ENCODE peak calls at places on chromosomes 11 and 22, in ten cellular contexts. H is uterus; S is SJSA1; Y is GM23248; B is heart left ventricle; T is CD4-positive, alpha-beta memory T cell; C is mammary epithelial cell; A is heart right ventricle; D is suprapubic skin; J is caudate nucleus. K is an unnamed sample.

GRCh38 chr22:29623553-29624169 is 20.2 kb downstream of the NF2 start:
- DNase-seq in J (no peak), A (no peak), T (no peak), Y (no peak), S (peak), D (no peak), H (no peak), B (no peak), C (no peak), K (no peak)

GRCh38 chr11:77401486-77402217 is 72.2 kb downstream of the PAK1 start:
- DNase-seq in T (no peak), Y (no peak), B (no peak), C (peak), J (no peak), S (no peak), H (no peak), A (no peak), D (no peak), K (no peak)

GRCh38 chr11:20226936-20227335 is 66.7 kb upstream of the DBX1 start:
- DNase-seq in C (no peak), S (no peak), B (no peak), D (no peak), A (no peak), J (no peak), T (no peak), H (no peak), Y (peak), K (no peak)

GRCh38 chr11:103604310-103604709 is 432.1 kb upstream of the DDI1 start:
- DNase-seq in T (no peak), Y (no peak), D (no peak), A (no peak), J (no peak), C (no peak), H (no peak), B (no peak), S (no peak), K (no peak)

GRCh38 chr11:14422052-14422813 is 63.2 kb upstream of the RRAS2 start:
- DNase-seq in Y (peak), T (no peak), J (no peak), D (peak), S (peak), H (peak), B (peak), A (peak), C (peak), K (no peak)

GRCh38 chr22:38070250-38070921 is 13.2 kb downstream of the PICK1 start:
- DNase-seq in A (no peak), T (no peak), S (no peak), B (peak), J (no peak), Y (no peak), H (no peak), D (peak), C (no peak), K (no peak)

GRCh38 chr11:33942954-33943353 is 51.1 kb upstream of the LMO2 start:
- DNase-seq in B (no peak), Y (peak), C (peak), T (no peak), S (no peak), D (no peak), A (no peak), J (no peak), H (no peak), K (peak)

GRCh38 chr22:27986937-27987336 is 67.9 kb upstream of the PITPNB start:
- DNase-seq in D (peak), J (no peak), A (no peak), Y (no peak), T (no peak), C (no peak), H (no peak), S (peak), B (no peak), K (no peak)

GRCh38 chr22:22959147-22959827 is 71.7 kb downstream of the IGLL5 start:
- DNase-seq in B (peak), A (peak), H (peak), C (peak), S (peak), Y (peak), D (no peak), J (no peak), T (peak), K (peak)

GRCh38 chr11:102421262-102421661 is 31.3 kb downstream of the TMEM123 start:
- DNase-seq in H (no peak), B (no peak), Y (no peak), D (no peak), J (no peak), S (no peak), T (peak), C (no peak), A (no peak), K (no peak)

DNA sequence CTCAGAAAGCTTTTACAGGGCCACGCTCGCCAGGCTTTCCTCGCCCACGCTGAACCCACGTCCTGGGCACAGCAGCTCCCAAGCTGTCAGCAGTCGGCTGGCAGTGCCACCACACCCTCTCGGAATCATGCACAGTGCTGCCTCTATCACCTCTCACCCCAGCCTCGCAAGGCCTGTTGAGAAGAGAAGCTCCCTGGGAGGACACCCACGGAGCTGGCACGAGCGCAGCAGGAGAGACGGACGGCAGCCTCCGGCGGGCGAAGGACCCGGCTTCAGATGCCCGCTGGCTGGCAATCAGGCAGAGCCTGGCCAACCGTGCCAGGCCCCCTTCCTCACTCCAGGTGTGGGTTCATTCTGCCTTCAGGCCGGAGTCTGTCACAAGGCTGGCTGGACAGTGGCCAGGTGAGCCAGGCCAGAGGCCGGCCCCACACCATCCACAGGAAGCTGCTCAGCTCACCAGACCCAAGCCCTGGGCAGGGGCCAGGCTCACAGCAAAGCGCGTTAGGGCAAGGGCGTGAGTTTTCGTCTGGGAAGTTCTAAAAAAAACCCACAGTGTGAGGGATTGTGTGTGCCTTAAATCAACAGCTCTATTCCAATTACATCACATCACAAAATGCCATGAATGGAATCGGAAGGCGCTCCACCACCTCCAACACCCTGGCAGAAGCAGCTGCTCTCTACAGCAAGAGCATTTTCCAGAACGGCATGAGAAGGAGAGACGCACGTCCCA is 33.2 kb downstream of the TOLLIP start:
- DNase-seq in T (no peak), S (no peak), B (peak), D (no peak), Y (no peak), A (peak), J (no peak), C (no peak), H (peak), K (peak)
- H3K27ac ChIP-seq in T (no peak), S (no peak), B (no peak), D (no peak), Y (no peak), A (no peak), J (no peak), C (no peak), H (no peak), K (no peak)

DNA sequence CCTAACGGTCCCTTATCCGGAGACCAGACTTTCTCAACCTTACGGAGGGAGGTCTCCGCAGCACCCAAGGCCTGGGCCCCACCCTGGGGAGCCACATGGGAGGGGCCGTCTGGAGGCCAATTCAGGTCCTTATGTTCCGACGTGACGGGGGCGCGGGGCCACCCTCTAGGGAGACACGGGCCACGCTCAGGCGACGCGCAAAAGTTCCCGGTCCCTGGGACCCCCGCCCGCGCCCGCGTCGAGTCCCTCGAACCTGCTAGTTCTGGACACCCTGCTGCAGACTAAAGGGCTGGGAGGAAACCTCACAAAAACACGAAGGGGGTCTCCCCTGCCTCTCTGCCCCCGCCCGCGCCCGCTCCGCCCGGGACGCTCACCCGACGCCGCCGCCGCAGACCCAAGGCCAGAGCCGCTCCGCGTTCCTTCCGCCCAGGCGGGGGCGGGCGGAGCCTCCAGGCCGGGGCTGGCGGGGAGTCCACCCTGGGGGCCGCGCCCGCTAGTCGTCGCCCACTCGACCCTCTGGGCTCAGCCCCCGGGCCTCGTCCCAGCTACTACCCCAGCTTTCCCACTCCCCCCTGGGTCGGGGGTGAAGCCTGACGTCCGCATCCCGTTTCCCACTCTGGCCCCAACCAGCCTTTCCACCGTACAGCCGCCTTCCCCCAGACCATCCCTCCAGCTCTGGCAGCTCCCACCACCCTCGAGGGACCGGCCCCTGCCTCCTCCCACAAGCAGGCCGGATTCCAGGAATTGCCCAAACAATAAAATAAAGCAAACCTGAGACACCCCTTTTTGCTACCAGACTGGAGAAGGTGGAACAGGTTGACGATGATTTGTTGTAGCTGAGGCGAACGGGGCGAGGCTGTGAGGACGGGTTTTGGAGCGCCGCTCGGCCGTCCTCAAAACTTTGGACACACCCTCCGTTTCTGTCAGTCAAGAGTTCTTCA is 2.7 kb downstream of the RNH1 start:
- DNase-seq in Y (peak), B (no peak), T (no peak), C (no peak), H (peak), D (peak), S (no peak), J (no peak), A (peak), K (no peak)
- H3K27ac ChIP-seq in Y (peak), B (peak), T (peak), C (peak), H (peak), D (peak), S (no peak), J (peak), A (peak), K (peak)

DNA sequence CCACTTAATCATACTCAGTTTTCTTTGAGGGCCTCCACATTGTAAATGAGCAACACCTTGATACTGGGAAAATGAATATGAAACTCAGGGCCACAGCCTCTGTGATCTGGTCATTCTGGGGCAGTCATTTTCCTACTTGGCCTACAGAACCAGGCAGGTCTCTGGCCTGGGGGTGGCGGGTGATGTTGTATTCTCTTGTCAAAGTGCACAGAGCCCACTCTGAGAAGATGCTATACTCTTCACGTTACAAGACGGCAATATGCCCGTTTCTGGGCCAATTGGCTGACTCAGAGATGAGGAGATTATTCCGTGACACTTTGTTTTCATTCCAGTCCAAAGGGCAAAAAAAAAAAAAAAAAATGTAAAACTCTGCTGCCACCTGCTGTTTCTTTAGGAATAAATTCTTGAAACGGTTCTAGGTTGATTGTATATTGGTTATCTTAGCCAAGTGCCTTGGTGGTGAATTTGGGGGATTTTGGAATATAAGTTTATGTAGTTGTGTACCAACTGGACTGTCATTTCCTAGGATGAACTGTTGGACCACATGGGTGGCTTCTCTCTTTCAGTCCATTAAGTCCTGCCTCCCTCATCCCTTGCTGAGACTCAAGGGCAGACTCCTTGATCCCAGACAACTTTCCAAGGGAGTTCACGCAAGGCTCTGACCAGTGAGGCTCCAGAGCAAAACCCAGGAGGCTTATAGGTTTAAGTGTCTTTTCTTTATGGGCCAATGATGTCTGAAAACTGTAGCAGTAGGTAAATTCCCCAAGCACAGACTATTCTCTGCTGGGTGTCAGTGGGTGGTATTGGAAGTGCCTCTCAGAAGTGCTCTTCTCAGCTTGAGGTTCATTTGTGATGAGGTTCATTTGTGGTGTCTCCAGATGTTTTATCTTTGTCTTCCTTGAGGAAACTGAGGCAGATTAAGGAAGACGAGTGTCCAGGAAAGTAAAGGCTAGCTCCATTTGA is 18.2 kb downstream of the ADM start:
- DNase-seq in C (peak), B (no peak), T (peak), D (peak), Y (peak), H (peak), J (no peak), A (no peak), S (peak), K (no peak)
- H3K27ac ChIP-seq in C (peak), B (no peak), T (no peak), D (peak), Y (peak), H (peak), J (no peak), A (peak), S (peak), K (no peak)

GRCh38 chr22:40556641-40557040 is 79.9 kb downstream of the MRTFA start:
- DNase-seq in B (no peak), A (no peak), T (no peak), D (no peak), C (no peak), J (no peak), H (no peak), S (no peak), Y (no peak), K (no peak)
- H3K27ac ChIP-seq in B (no peak), A (no peak), T (no peak), D (no peak), C (no peak), J (no peak), H (no peak), S (no peak), Y (no peak), K (no peak)

GRCh38 chr11:10575999-10576398 is 7.5 kb upstream of the LYVE1 start:
- DNase-seq in B (no peak), C (no peak), D (no peak), A (no peak), S (no peak), T (no peak), H (no peak), J (no peak), Y (no peak), K (no peak)

GRCh38 chr11:10575346-10575745 is 6.9 kb upstream of the LYVE1 start:
- DNase-seq in Y (no peak), T (no peak), H (no peak), B (no peak), D (no peak), S (no peak), A (no peak), C (no peak), J (no peak), K (no peak)

GRCh38 chr11:10573556-10573955 is 5.1 kb upstream of the LYVE1 start:
- DNase-seq in T (no peak), B (no peak), Y (no peak), A (no peak), H (no peak), J (no peak), D (no peak), S (no peak), C (no peak), K (no peak)

GRCh38 chr11:10573028-10573427 is 4.6 kb upstream of the LYVE1 start:
- DNase-seq in S (no peak), B (no peak), A (no peak), H (no peak), T (no peak), Y (no peak), D (no peak), J (no peak), C (no peak), K (no peak)

DNA sequence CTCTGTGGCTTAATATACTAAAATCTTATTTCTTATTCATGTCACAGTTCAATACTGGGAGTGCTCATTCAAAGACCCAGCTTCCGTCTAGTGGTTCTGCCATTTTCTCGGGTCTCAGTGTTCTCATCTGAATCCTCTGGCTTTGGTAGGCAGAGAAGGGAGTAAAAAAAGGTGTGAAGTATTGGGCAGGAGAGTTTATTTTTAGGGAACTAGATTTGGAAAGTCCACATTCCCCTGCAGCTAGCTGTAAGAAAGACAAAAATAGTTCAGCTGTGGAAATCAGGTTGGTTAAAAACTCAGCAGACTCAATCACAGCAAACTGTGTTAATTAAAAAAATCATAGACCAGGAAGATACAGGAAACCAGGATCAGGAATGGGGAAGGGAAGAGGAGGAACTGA is 4.1 kb upstream of the LYVE1 start:
- DNase-seq in Y (no peak), T (no peak), C (no peak), H (no peak), S (no peak), D (no peak), A (no peak), B (no peak), J (no peak), K (no peak)
- H3K27ac ChIP-seq in Y (no peak), T (no peak), C (no peak), H (no peak), S (no peak), D (no peak), A (peak), B (no peak), J (no peak), K (no peak)

K was measured in substantia nigra.